ENCODE peak calls at places on chromosomes 1 and 21, in ten cellular contexts. One of them, this sample, is unnamed.

GRCh38 chr21:29078884-29079765 is 5.7 kb upstream of the CCT8 start:
- DNase-seq in stimulated activated CD8-positive, alpha-beta memory T cell treated with anti-CD3 and anti-CD28 coated beads, Interleukin-4, amount 100 ng/mL, for 24 hours: peak; percentile 15
- DNase-seq in NCI-H510A treated with DMSO at 0.1 percent for 48 hours: no peak
- DNase-seq in GM04504: no peak
- DNase-seq in posterior vena cava: no peak
- DNase-seq in A549: no peak
- DNase-seq in DMS153: no peak
- DNase-seq in H4: no peak
- DNase-seq in LoVo: no peak
- DNase-seq in MCF 10A: no peak
- DNase-seq in this sample: no peak

GRCh38 chr1:150477733-150478132 is 9.5 kb upstream of the TARS2 start:
- DNase-seq in LoVo: no peak
- DNase-seq in A549: no peak
- DNase-seq in DMS153: peak; percentile 50
- DNase-seq in posterior vena cava: no peak
- DNase-seq in MCF 10A: peak; percentile 26
- DNase-seq in stimulated activated CD8-positive, alpha-beta memory T cell treated with anti-CD3 and anti-CD28 coated beads, Interleukin-4, amount 100 ng/mL, for 24 hours: no peak
- DNase-seq in H4: no peak
- DNase-seq in GM04504: no peak
- DNase-seq in NCI-H510A treated with DMSO at 0.1 percent for 48 hours: peak; percentile 40
- DNase-seq in this sample: peak; percentile 14

GRCh38 chr1:155305881-155306391 is 2.7 kb upstream of the FDPS start:
- DNase-seq in LoVo: peak; percentile 31
- DNase-seq in NCI-H510A treated with DMSO at 0.1 percent for 48 hours: no peak
- DNase-seq in DMS153: no peak
- DNase-seq in A549: no peak
- DNase-seq in stimulated activated CD8-positive, alpha-beta memory T cell treated with anti-CD3 and anti-CD28 coated beads, Interleukin-4, amount 100 ng/mL, for 24 hours: no peak
- DNase-seq in GM04504: no peak
- DNase-seq in H4: no peak
- DNase-seq in MCF 10A: no peak
- DNase-seq in posterior vena cava: no peak
- DNase-seq in this sample: no peak

GRCh38 chr21:35764586-35764985 is 295.7 kb downstream of the SETD4 start:
- DNase-seq in H4: no peak
- DNase-seq in DMS153: no peak
- DNase-seq in NCI-H510A treated with DMSO at 0.1 percent for 48 hours: no peak
- DNase-seq in posterior vena cava: no peak
- DNase-seq in stimulated activated CD8-positive, alpha-beta memory T cell treated with anti-CD3 and anti-CD28 coated beads, Interleukin-4, amount 100 ng/mL, for 24 hours: no peak
- DNase-seq in GM04504: no peak
- DNase-seq in A549: no peak
- DNase-seq in MCF 10A: peak; percentile 46
- DNase-seq in LoVo: no peak
- DNase-seq in this sample: no peak

GRCh38 chr1:8520483-8520966 is 202.6 kb downstream of the SLC45A1 start:
- DNase-seq in LoVo: peak; percentile 40
- DNase-seq in NCI-H510A treated with DMSO at 0.1 percent for 48 hours: no peak
- DNase-seq in H4: peak; percentile 59
- DNase-seq in stimulated activated CD8-positive, alpha-beta memory T cell treated with anti-CD3 and anti-CD28 coated beads, Interleukin-4, amount 100 ng/mL, for 24 hours: no peak
- DNase-seq in MCF 10A: no peak
- DNase-seq in posterior vena cava: no peak
- DNase-seq in GM04504: no peak
- DNase-seq in DMS153: no peak
- DNase-seq in A549: no peak
- DNase-seq in this sample: no peak

GRCh38 chr1:224447971-224448370 is 13.4 kb upstream of the WDR26 start:
- DNase-seq in MCF 10A: no peak
- DNase-seq in GM04504: no peak
- DNase-seq in A549: no peak
- DNase-seq in posterior vena cava: no peak
- DNase-seq in DMS153: no peak
- DNase-seq in H4: no peak
- DNase-seq in stimulated activated CD8-positive, alpha-beta memory T cell treated with anti-CD3 and anti-CD28 coated beads, Interleukin-4, amount 100 ng/mL, for 24 hours: no peak
- DNase-seq in LoVo: no peak
- DNase-seq in NCI-H510A treated with DMSO at 0.1 percent for 48 hours: no peak
- DNase-seq in this sample: no peak

GRCh38 chr1:42777860-42778259 is 6.9 kb upstream of the TMEM269 start:
- DNase-seq in GM04504: no peak
- DNase-seq in A549: peak; percentile 60
- DNase-seq in stimulated activated CD8-positive, alpha-beta memory T cell treated with anti-CD3 and anti-CD28 coated beads, Interleukin-4, amount 100 ng/mL, for 24 hours: no peak
- DNase-seq in NCI-H510A treated with DMSO at 0.1 percent for 48 hours: peak; percentile 16
- DNase-seq in MCF 10A: peak; percentile 58
- DNase-seq in posterior vena cava: no peak
- DNase-seq in DMS153: peak; percentile 19
- DNase-seq in H4: peak; percentile 42
- DNase-seq in LoVo: no peak
- DNase-seq in this sample: no peak

GRCh38 chr1:106676021-106676420 is 380.5 kb upstream of the PRMT6 start:
- DNase-seq in H4: peak; percentile 26
- DNase-seq in DMS153: no peak
- DNase-seq in A549: no peak
- DNase-seq in GM04504: peak; percentile 32
- DNase-seq in stimulated activated CD8-positive, alpha-beta memory T cell treated with anti-CD3 and anti-CD28 coated beads, Interleukin-4, amount 100 ng/mL, for 24 hours: no peak
- DNase-seq in LoVo: no peak
- DNase-seq in posterior vena cava: no peak
- DNase-seq in MCF 10A: peak; percentile 61
- DNase-seq in NCI-H510A treated with DMSO at 0.1 percent for 48 hours: no peak
- DNase-seq in this sample: no peak

GRCh38 chr1:70459502-70460225 is 48.6 kb downstream of the CTH start:
- DNase-seq in stimulated activated CD8-positive, alpha-beta memory T cell treated with anti-CD3 and anti-CD28 coated beads, Interleukin-4, amount 100 ng/mL, for 24 hours: no peak
- DNase-seq in LoVo: no peak
- DNase-seq in A549: no peak
- DNase-seq in posterior vena cava: no peak
- DNase-seq in NCI-H510A treated with DMSO at 0.1 percent for 48 hours: no peak
- DNase-seq in DMS153: no peak
- DNase-seq in MCF 10A: peak; percentile 56
- DNase-seq in H4: peak; percentile 61
- DNase-seq in GM04504: no peak
- DNase-seq in this sample: no peak

GRCh38 chr21:36260030-36260787 is 59.8 kb upstream of the MORC3 start:
- DNase-seq in stimulated activated CD8-positive, alpha-beta memory T cell treated with anti-CD3 and anti-CD28 coated beads, Interleukin-4, amount 100 ng/mL, for 24 hours: no peak
- DNase-seq in GM04504: peak; percentile 37
- DNase-seq in H4: peak; percentile 64
- DNase-seq in posterior vena cava: no peak
- DNase-seq in DMS153: no peak
- DNase-seq in MCF 10A: peak; percentile 72
- DNase-seq in NCI-H510A treated with DMSO at 0.1 percent for 48 hours: peak; percentile 36
- DNase-seq in A549: peak; percentile 46
- DNase-seq in LoVo: peak; percentile 71
- DNase-seq in this sample: peak; percentile 61

GRCh38 chr1:81800741-81801031 is at the start of gene ADGRL2:
- DNase-seq in LoVo: no peak
- DNase-seq in MCF 10A: no peak
- DNase-seq in NCI-H510A treated with DMSO at 0.1 percent for 48 hours: no peak
- DNase-seq in H4: no peak
- DNase-seq in GM04504: no peak
- DNase-seq in posterior vena cava: peak; percentile 60
- DNase-seq in DMS153: no peak
- DNase-seq in stimulated activated CD8-positive, alpha-beta memory T cell treated with anti-CD3 and anti-CD28 coated beads, Interleukin-4, amount 100 ng/mL, for 24 hours: no peak
- DNase-seq in A549: no peak
- DNase-seq in this sample: no peak

GRCh38 chr1:238991730-238992490 is 394.5 kb upstream of the CHRM3 start:
- DNase-seq in posterior vena cava: no peak
- DNase-seq in stimulated activated CD8-positive, alpha-beta memory T cell treated with anti-CD3 and anti-CD28 coated beads, Interleukin-4, amount 100 ng/mL, for 24 hours: no peak
- DNase-seq in LoVo: no peak
- DNase-seq in DMS153: no peak
- DNase-seq in NCI-H510A treated with DMSO at 0.1 percent for 48 hours: no peak
- DNase-seq in H4: no peak
- DNase-seq in GM04504: no peak
- DNase-seq in A549: no peak
- DNase-seq in MCF 10A: peak; percentile 25
- DNase-seq in this sample: no peak

GRCh38 chr21:45010860-45011259 is 63.5 kb upstream of the ADARB1 start:
- DNase-seq in MCF 10A: no peak
- DNase-seq in stimulated activated CD8-positive, alpha-beta memory T cell treated with anti-CD3 and anti-CD28 coated beads, Interleukin-4, amount 100 ng/mL, for 24 hours: no peak
- DNase-seq in GM04504: no peak
- DNase-seq in H4: no peak
- DNase-seq in A549: no peak
- DNase-seq in NCI-H510A treated with DMSO at 0.1 percent for 48 hours: no peak
- DNase-seq in posterior vena cava: peak; percentile 68
- DNase-seq in LoVo: no peak
- DNase-seq in DMS153: no peak
- DNase-seq in this sample: no peak

GRCh38 chr1:200153277-200154055 is 126.0 kb downstream of the NR5A2 start:
- DNase-seq in LoVo: no peak
- DNase-seq in DMS153: no peak
- DNase-seq in A549: no peak
- DNase-seq in H4: no peak
- DNase-seq in stimulated activated CD8-positive, alpha-beta memory T cell treated with anti-CD3 and anti-CD28 coated beads, Interleukin-4, amount 100 ng/mL, for 24 hours: peak; percentile 14
- DNase-seq in GM04504: no peak
- DNase-seq in NCI-H510A treated with DMSO at 0.1 percent for 48 hours: no peak
- DNase-seq in posterior vena cava: no peak
- DNase-seq in MCF 10A: no peak
- DNase-seq in this sample: no peak

GRCh38 chr1:171780583-171781166 is 785 bp upstream of the METTL13 start:
- DNase-seq in MCF 10A: no peak
- DNase-seq in NCI-H510A treated with DMSO at 0.1 percent for 48 hours: peak; percentile 53
- DNase-seq in A549: no peak
- DNase-seq in stimulated activated CD8-positive, alpha-beta memory T cell treated with anti-CD3 and anti-CD28 coated beads, Interleukin-4, amount 100 ng/mL, for 24 hours: no peak
- DNase-seq in GM04504: no peak
- DNase-seq in posterior vena cava: no peak
- DNase-seq in DMS153: no peak
- DNase-seq in H4: no peak
- DNase-seq in LoVo: peak; percentile 5
- DNase-seq in this sample: no peak

GRCh38 chr1:12188115-12188514 is 21.3 kb downstream of the TNFRSF1B start:
- DNase-seq in H4: no peak
- DNase-seq in MCF 10A: no peak
- DNase-seq in posterior vena cava: no peak
- DNase-seq in NCI-H510A treated with DMSO at 0.1 percent for 48 hours: no peak
- DNase-seq in A549: no peak
- DNase-seq in stimulated activated CD8-positive, alpha-beta memory T cell treated with anti-CD3 and anti-CD28 coated beads, Interleukin-4, amount 100 ng/mL, for 24 hours: no peak
- DNase-seq in GM04504: no peak
- DNase-seq in LoVo: no peak
- DNase-seq in DMS153: no peak
- DNase-seq in this sample: no peak

GRCh38 chr1:116769994-116770393 is 15.8 kb downstream of the CD2 start:
- DNase-seq in DMS153: no peak
- DNase-seq in MCF 10A: no peak
- DNase-seq in stimulated activated CD8-positive, alpha-beta memory T cell treated with anti-CD3 and anti-CD28 coated beads, Interleukin-4, amount 100 ng/mL, for 24 hours: no peak
- DNase-seq in A549: no peak
- DNase-seq in H4: no peak
- DNase-seq in GM04504: no peak
- DNase-seq in LoVo: no peak
- DNase-seq in posterior vena cava: no peak
- DNase-seq in NCI-H510A treated with DMSO at 0.1 percent for 48 hours: no peak
- DNase-seq in this sample: no peak

GRCh38 chr21:42850866-42851391 is 28.4 kb downstream of the WDR4 start:
- DNase-seq in LoVo: no peak
- DNase-seq in A549: peak; percentile 23
- DNase-seq in DMS153: no peak
- DNase-seq in GM04504: no peak
- DNase-seq in NCI-H510A treated with DMSO at 0.1 percent for 48 hours: no peak
- DNase-seq in H4: no peak
- DNase-seq in stimulated activated CD8-positive, alpha-beta memory T cell treated with anti-CD3 and anti-CD28 coated beads, Interleukin-4, amount 100 ng/mL, for 24 hours: no peak
- DNase-seq in MCF 10A: no peak
- DNase-seq in posterior vena cava: no peak
- DNase-seq in this sample: no peak

GRCh38 chr21:46253610-46254124 is 25.1 kb upstream of the LSS start:
- DNase-seq in H4: no peak
- DNase-seq in LoVo: no peak
- DNase-seq in MCF 10A: no peak
- DNase-seq in NCI-H510A treated with DMSO at 0.1 percent for 48 hours: no peak
- DNase-seq in posterior vena cava: no peak
- DNase-seq in GM04504: no peak
- DNase-seq in DMS153: no peak
- DNase-seq in A549: no peak
- DNase-seq in stimulated activated CD8-positive, alpha-beta memory T cell treated with anti-CD3 and anti-CD28 coated beads, Interleukin-4, amount 100 ng/mL, for 24 hours: peak; percentile 36
- DNase-seq in this sample: no peak

GRCh38 chr1:186207401-186208085 is 167.5 kb downstream of the TPR start:
- DNase-seq in MCF 10A: no peak
- DNase-seq in stimulated activated CD8-positive, alpha-beta memory T cell treated with anti-CD3 and anti-CD28 coated beads, Interleukin-4, amount 100 ng/mL, for 24 hours: no peak
- DNase-seq in H4: no peak
- DNase-seq in GM04504: no peak
- DNase-seq in A549: no peak
- DNase-seq in DMS153: no peak
- DNase-seq in LoVo: no peak
- DNase-seq in posterior vena cava: no peak
- DNase-seq in NCI-H510A treated with DMSO at 0.1 percent for 48 hours: no peak
- DNase-seq in this sample: no peak

GRCh38 chr1:50405814-50406213 is 17.4 kb downstream of the DMRTA2 start:
- DNase-seq in H4: no peak
- DNase-seq in DMS153: no peak
- DNase-seq in LoVo: no peak
- DNase-seq in A549: no peak
- DNase-seq in NCI-H510A treated with DMSO at 0.1 percent for 48 hours: no peak
- DNase-seq in stimulated activated CD8-positive, alpha-beta memory T cell treated with anti-CD3 and anti-CD28 coated beads, Interleukin-4, amount 100 ng/mL, for 24 hours: no peak
- DNase-seq in posterior vena cava: no peak
- DNase-seq in MCF 10A: no peak
- DNase-seq in GM04504: no peak
- DNase-seq in this sample: no peak

GRCh38 chr1:236156512-236157208 is 14.3 kb downstream of the GPR137B start:
- DNase-seq in H4: no peak
- DNase-seq in NCI-H510A treated with DMSO at 0.1 percent for 48 hours: no peak
- DNase-seq in A549: no peak
- DNase-seq in GM04504: no peak
- DNase-seq in LoVo: no peak
- DNase-seq in stimulated activated CD8-positive, alpha-beta memory T cell treated with anti-CD3 and anti-CD28 coated beads, Interleukin-4, amount 100 ng/mL, for 24 hours: no peak
- DNase-seq in MCF 10A: no peak
- DNase-seq in DMS153: no peak
- DNase-seq in posterior vena cava: peak; percentile 86
- DNase-seq in this sample: no peak

GRCh38 chr1:93600663-93601062 is 81.0 kb downstream of the BCAR3 start:
- DNase-seq in stimulated activated CD8-positive, alpha-beta memory T cell treated with anti-CD3 and anti-CD28 coated beads, Interleukin-4, amount 100 ng/mL, for 24 hours: no peak
- DNase-seq in A549: no peak
- DNase-seq in NCI-H510A treated with DMSO at 0.1 percent for 48 hours: no peak
- DNase-seq in LoVo: no peak
- DNase-seq in H4: no peak
- DNase-seq in posterior vena cava: peak; percentile 62
- DNase-seq in GM04504: no peak
- DNase-seq in MCF 10A: no peak
- DNase-seq in DMS153: no peak
- DNase-seq in this sample: no peak

GRCh38 chr1:24735619-24736375 is 9.4 kb upstream of the CLIC4 start:
- DNase-seq in posterior vena cava: peak; percentile 73
- DNase-seq in stimulated activated CD8-positive, alpha-beta memory T cell treated with anti-CD3 and anti-CD28 coated beads, Interleukin-4, amount 100 ng/mL, for 24 hours: no peak
- DNase-seq in GM04504: no peak
- DNase-seq in A549: no peak
- DNase-seq in MCF 10A: no peak
- DNase-seq in NCI-H510A treated with DMSO at 0.1 percent for 48 hours: no peak
- DNase-seq in LoVo: no peak
- DNase-seq in H4: peak; percentile 62
- DNase-seq in DMS153: peak; percentile 73
- DNase-seq in this sample: no peak

GRCh38 chr21:45590246-45590725 is 48.0 kb upstream of the SLC19A1 start:
- DNase-seq in MCF 10A: no peak
- DNase-seq in LoVo: no peak
- DNase-seq in H4: no peak
- DNase-seq in stimulated activated CD8-positive, alpha-beta memory T cell treated with anti-CD3 and anti-CD28 coated beads, Interleukin-4, amount 100 ng/mL, for 24 hours: peak; percentile 47
- DNase-seq in DMS153: no peak
- DNase-seq in posterior vena cava: peak; percentile 88
- DNase-seq in GM04504: no peak
- DNase-seq in A549: peak; percentile 41
- DNase-seq in NCI-H510A treated with DMSO at 0.1 percent for 48 hours: no peak
- DNase-seq in this sample: no peak

GRCh38 chr1:188249813-188250212 is 1421.1 kb downstream of the PLA2G4A start:
- DNase-seq in LoVo: no peak
- DNase-seq in H4: no peak
- DNase-seq in A549: no peak
- DNase-seq in MCF 10A: no peak
- DNase-seq in DMS153: no peak
- DNase-seq in stimulated activated CD8-positive, alpha-beta memory T cell treated with anti-CD3 and anti-CD28 coated beads, Interleukin-4, amount 100 ng/mL, for 24 hours: no peak
- DNase-seq in NCI-H510A treated with DMSO at 0.1 percent for 48 hours: no peak
- DNase-seq in posterior vena cava: no peak
- DNase-seq in GM04504: no peak
- DNase-seq in this sample: no peak

GRCh38 chr1:57879700-57880099 is 455.8 kb upstream of the DAB1 start:
- DNase-seq in GM04504: no peak
- DNase-seq in NCI-H510A treated with DMSO at 0.1 percent for 48 hours: no peak
- DNase-seq in LoVo: no peak
- DNase-seq in posterior vena cava: no peak
- DNase-seq in MCF 10A: no peak
- DNase-seq in DMS153: no peak
- DNase-seq in stimulated activated CD8-positive, alpha-beta memory T cell treated with anti-CD3 and anti-CD28 coated beads, Interleukin-4, amount 100 ng/mL, for 24 hours: no peak
- DNase-seq in H4: no peak
- DNase-seq in A549: no peak
- DNase-seq in this sample: no peak

GRCh38 chr21:29523646-29524045 is 224.9 kb downstream of the BACH1 start:
- DNase-seq in LoVo: no peak
- DNase-seq in stimulated activated CD8-positive, alpha-beta memory T cell treated with anti-CD3 and anti-CD28 coated beads, Interleukin-4, amount 100 ng/mL, for 24 hours: no peak
- DNase-seq in GM04504: peak; percentile 58
- DNase-seq in A549: no peak
- DNase-seq in MCF 10A: peak; percentile 8
- DNase-seq in NCI-H510A treated with DMSO at 0.1 percent for 48 hours: no peak
- DNase-seq in H4: no peak
- DNase-seq in DMS153: no peak
- DNase-seq in posterior vena cava: no peak
- DNase-seq in this sample: no peak

This sample was measured in amniotic stem cell.